ENCODE peak calls at places on chromosomes 12 and 14, in four cellular contexts. One of them, this sample, is unnamed.
A peak's percentile ranks its signal among the peaks of the same experiment; 100 is the strongest.

GRCh38 chr14:90545966-90546751 is 149.3 kb downstream of the CALM1 start:
- DNase-seq in frontal cortex: no peak
- DNase-seq in stimulated activated naive CD8-positive, alpha-beta T cell treated with anti-CD3 and anti-CD28 coated beads, Interleukin-15, Interleukin-2, amounts not matched to agents 100 U/mL and 50 U/mL, for 24 hours: no peak
- DNase-seq in left cardiac atrium: peak; percentile 49
- DNase-seq in this sample: peak; percentile 51

GRCh38 chr14:77409131-77409533 is 14.2 kb downstream of the NOXRED1 start:
- DNase-seq in frontal cortex: no peak
- DNase-seq in stimulated activated naive CD8-positive, alpha-beta T cell treated with anti-CD3 and anti-CD28 coated beads, Interleukin-15, Interleukin-2, amounts not matched to agents 100 U/mL and 50 U/mL, for 24 hours: no peak
- DNase-seq in left cardiac atrium: no peak
- DNase-seq in this sample: no peak

GRCh38 chr12:43648636-43649035 is 96.6 kb upstream of the ADAMTS20 start:
- DNase-seq in frontal cortex: no peak
- DNase-seq in stimulated activated naive CD8-positive, alpha-beta T cell treated with anti-CD3 and anti-CD28 coated beads, Interleukin-15, Interleukin-2, amounts not matched to agents 100 U/mL and 50 U/mL, for 24 hours: no peak
- DNase-seq in left cardiac atrium: no peak
- DNase-seq in this sample: no peak

GRCh38 chr12:110577717-110578521 is 5.2 kb downstream of the PPTC7 start:
- DNase-seq in frontal cortex: no peak
- DNase-seq in stimulated activated naive CD8-positive, alpha-beta T cell treated with anti-CD3 and anti-CD28 coated beads, Interleukin-15, Interleukin-2, amounts not matched to agents 100 U/mL and 50 U/mL, for 24 hours: peak; percentile 33
- DNase-seq in left cardiac atrium: no peak
- DNase-seq in this sample: no peak

GRCh38 chr12:11861864-11862600 is 208.7 kb upstream of the BCL2L14 start:
- DNase-seq in frontal cortex: no peak
- DNase-seq in stimulated activated naive CD8-positive, alpha-beta T cell treated with anti-CD3 and anti-CD28 coated beads, Interleukin-15, Interleukin-2, amounts not matched to agents 100 U/mL and 50 U/mL, for 24 hours: no peak
- DNase-seq in left cardiac atrium: no peak
- DNase-seq in this sample: no peak

GRCh38 chr14:102280376-102280962 is 24.5 kb downstream of the MOK start:
- DNase-seq in frontal cortex: no peak
- DNase-seq in stimulated activated naive CD8-positive, alpha-beta T cell treated with anti-CD3 and anti-CD28 coated beads, Interleukin-15, Interleukin-2, amounts not matched to agents 100 U/mL and 50 U/mL, for 24 hours: no peak
- DNase-seq in left cardiac atrium: no peak
- DNase-seq in this sample: no peak

GRCh38 chr14:37587881-37588666 is 7.0 kb downstream of the FOXA1 start:
- DNase-seq in frontal cortex: no peak
- DNase-seq in stimulated activated naive CD8-positive, alpha-beta T cell treated with anti-CD3 and anti-CD28 coated beads, Interleukin-15, Interleukin-2, amounts not matched to agents 100 U/mL and 50 U/mL, for 24 hours: no peak
- DNase-seq in left cardiac atrium: peak; percentile 12
- DNase-seq in this sample: no peak

GRCh38 chr14:105197274-105197673 is 16.2 kb upstream of the NUDT14 start:
- DNase-seq in frontal cortex: no peak
- DNase-seq in stimulated activated naive CD8-positive, alpha-beta T cell treated with anti-CD3 and anti-CD28 coated beads, Interleukin-15, Interleukin-2, amounts not matched to agents 100 U/mL and 50 U/mL, for 24 hours: no peak
- DNase-seq in left cardiac atrium: peak; percentile 69
- DNase-seq in this sample: no peak

GRCh38 chr12:113231275-113232231 is 10.3 kb downstream of the TPCN1 start:
- DNase-seq in frontal cortex: no peak
- DNase-seq in stimulated activated naive CD8-positive, alpha-beta T cell treated with anti-CD3 and anti-CD28 coated beads, Interleukin-15, Interleukin-2, amounts not matched to agents 100 U/mL and 50 U/mL, for 24 hours: no peak
- DNase-seq in left cardiac atrium: no peak
- DNase-seq in this sample: no peak

GRCh38 chr12:6773662-6774351 is 1.5 kb downstream of the LAG3 start:
- DNase-seq in frontal cortex: no peak
- DNase-seq in stimulated activated naive CD8-positive, alpha-beta T cell treated with anti-CD3 and anti-CD28 coated beads, Interleukin-15, Interleukin-2, amounts not matched to agents 100 U/mL and 50 U/mL, for 24 hours: peak; percentile 89
- DNase-seq in left cardiac atrium: no peak
- DNase-seq in this sample: no peak

GRCh38 chr14:100651999-100652508 is 64.8 kb upstream of the BEGAIN start:
- DNase-seq in frontal cortex: no peak
- DNase-seq in stimulated activated naive CD8-positive, alpha-beta T cell treated with anti-CD3 and anti-CD28 coated beads, Interleukin-15, Interleukin-2, amounts not matched to agents 100 U/mL and 50 U/mL, for 24 hours: no peak
- DNase-seq in left cardiac atrium: no peak
- DNase-seq in this sample: no peak

This sample was measured in amygdala.